ENCODE peak calls at places on chromosomes 5 and 9, in nine cellular contexts. C is EH; B is sciatic nerve; V is GM06990; W is activated T-helper 9 cell treated with anti-CD3 and anti-CD28 coated beads, Interleukin-2, amount 50 U/mL, for 16 hours; M is GM10248; T is astrocyte of the spinal cord; A is left cardiac atrium; S is SW 1271. R is an unnamed sample.

GRCh38 chr5:141245250-141245717 is at the start of gene PCDHB15:
- DNase-seq in C (peak), B (no peak), V (no peak), W (no peak), M (no peak), T (no peak), A (no peak), S (no peak), R (peak)

GRCh38 chr5:16957305-16958165 is 21.4 kb upstream of the MYO10 start:
- DNase-seq in C (peak), B (no peak), V (no peak), W (no peak), M (no peak), T (peak), A (no peak), S (peak), R (peak)

GRCh38 chr5:132380741-132381140 is 11.2 kb downstream of the SLC22A5 start:
- DNase-seq in C (no peak), B (no peak), V (no peak), W (no peak), M (no peak), T (no peak), A (no peak), S (no peak), R (no peak)

GRCh38 chr5:172790496-172790889 is 19.5 kb upstream of the DUSP1 start:
- DNase-seq in C (no peak), B (no peak), V (no peak), W (no peak), M (no peak), T (no peak), A (no peak), S (no peak), R (no peak)

GRCh38 chr5:133244242-133244641 is 192.4 kb downstream of the HSPA4 start:
- DNase-seq in C (no peak), B (no peak), V (peak), W (no peak), M (peak), T (no peak), A (no peak), S (no peak), R (peak)

GRCh38 chr9:121620777-121621437 is 30.5 kb upstream of the DAB2IP start:
- DNase-seq in C (peak), B (no peak), V (no peak), W (no peak), M (peak), T (no peak), A (no peak), S (peak), R (no peak)

GRCh38 chr9:137785704-137786161 is 91.8 kb upstream of the CACNA1B start:
- DNase-seq in C (no peak), B (no peak), V (no peak), W (no peak), M (no peak), T (no peak), A (no peak), S (no peak), R (no peak)

GRCh38 chr9:120610975-120611689 is 31.2 kb upstream of the CDK5RAP2 start:
- DNase-seq in C (no peak), B (no peak), V (no peak), W (no peak), M (no peak), T (no peak), A (no peak), S (peak), R (no peak)

GRCh38 chr9:98341157-98342102 is 86.0 kb upstream of the TBC1D2 start:
- DNase-seq in C (no peak), B (no peak), V (no peak), W (no peak), M (peak), T (no peak), A (no peak), S (no peak), R (no peak)

GRCh38 chr9:76269789-76270188 is 124.4 kb downstream of the RFK start:
- DNase-seq in C (peak), B (no peak), V (no peak), W (no peak), M (no peak), T (peak), A (no peak), S (no peak), R (no peak)

GRCh38 chr5:39700523-39700922 is 275.7 kb upstream of the DAB2 start:
- DNase-seq in C (no peak), B (no peak), V (no peak), W (no peak), M (no peak), T (no peak), A (no peak), S (no peak), R (no peak)

GRCh38 chr5:100772548-100772947 is 130.5 kb downstream of the ST8SIA4 start:
- DNase-seq in C (no peak), B (no peak), V (no peak), W (no peak), M (no peak), T (no peak), A (no peak), S (no peak), R (no peak)

R was measured in SJSA1.